ENCODE peak calls at places on chromosomes 6 and 20, in nine cellular contexts. P is fibroblast of lung; Y is iris pigment epithelial cell; Q is left cardiac atrium; H is activated CD4-positive, alpha-beta T cell treated with anti-CD3 and anti-CD28 coated beads, Interleukin-2, amount 50 U/mL, for 1 hour; U is right atrium auricular region; D is GM12865; F is activated naive CD4-positive, alpha-beta T cell treated with Interleukin-2 at 50 U/mL for 16 hours; V is CD4-positive, alpha-beta memory T cell. T is an unnamed sample.

GRCh38 chr6:79750806-79751205 is 119.7 kb downstream of the SH3BGRL2 start:
- DNase-seq in P (no peak), Y (peak; percentile 17), Q (no peak), H (no peak), U (no peak), D (no peak), F (no peak), V (no peak), T (no peak)

GRCh38 chr6:25369043-25369442 is 89.9 kb downstream of the CARMIL1 start:
- DNase-seq in P (peak; percentile 29), Y (no peak), Q (peak; percentile 50), H (no peak), U (no peak), D (no peak), F (no peak), V (no peak), T (no peak)

GRCh38 chr6:27650620-27651370 is 177.9 kb upstream of the ZNF184 start:
- DNase-seq in P (peak; percentile 79), Y (peak; percentile 88), Q (no peak), H (no peak), U (no peak), D (peak; percentile 85), F (peak; percentile 34), V (peak; percentile 41), T (no peak)

GRCh38 chr6:117536317-117536716 is 53.8 kb downstream of the DCBLD1 start:
- DNase-seq in P (peak; percentile 84), Y (peak; percentile 75), Q (no peak), H (no peak), U (no peak), D (no peak), F (no peak), V (no peak), T (no peak)

GRCh38 chr6:130288065-130288464 is 65.3 kb upstream of the SAMD3 start:
- DNase-seq in P (peak; percentile 17), Y (no peak), Q (no peak), H (no peak), U (no peak), D (no peak), F (no peak), V (no peak), T (no peak)

GRCh38 chr6:148572676-148573335 is 174.0 kb upstream of the UST start:
- DNase-seq in P (no peak), Y (no peak), Q (no peak), H (no peak), U (no peak), D (no peak), F (no peak), V (no peak), T (no peak)

GRCh38 chr6:26199773-26200728 is 112.8 kb downstream of the HFE start:
- DNase-seq in P (peak; percentile 73), Y (peak; percentile 65), Q (peak; percentile 52), H (peak; percentile 44), U (no peak), D (no peak), F (no peak), V (peak; percentile 15), T (no peak)

GRCh38 chr20:51497542-51498467 is 44.7 kb downstream of the NFATC2 start:
- DNase-seq in P (peak; percentile 60), Y (no peak), Q (peak; percentile 53), H (peak; percentile 42), U (no peak), D (peak; percentile 62), F (peak; percentile 59), V (peak; percentile 75), T (peak; percentile 67)

GRCh38 chr20:52654552-52654951 is 317.6 kb upstream of the TSHZ2 start:
- DNase-seq in P (no peak), Y (no peak), Q (no peak), H (no peak), U (no peak), D (no peak), F (no peak), V (no peak), T (no peak)

GRCh38 chr20:9401381-9401780 is 113.0 kb upstream of the LAMP5 start:
- DNase-seq in P (no peak), Y (no peak), Q (no peak), H (no peak), U (no peak), D (no peak), F (no peak), V (no peak), T (no peak)

GRCh38 chr6:137731960-137732616 is 135.0 kb upstream of the TNFAIP3 start:
- DNase-seq in P (peak; percentile 37), Y (peak; percentile 89), Q (no peak), H (no peak), U (no peak), D (no peak), F (no peak), V (no peak), T (no peak)

GRCh38 chr20:47328841-47329448 is 27.6 kb downstream of the ZMYND8 start:
- DNase-seq in P (no peak), Y (no peak), Q (no peak), H (no peak), U (no peak), D (no peak), F (no peak), V (no peak), T (no peak)

GRCh38 chr6:143110572-143110971 is 49.9 kb downstream of the AIG1 start:
- DNase-seq in P (peak; percentile 79), Y (peak; percentile 64), Q (no peak), H (no peak), U (no peak), D (no peak), F (no peak), V (no peak), T (no peak)

GRCh38 chr6:3455121-3455489 is 1.7 kb downstream of the SLC22A23 start:
- DNase-seq in P (no peak), Y (no peak), Q (no peak), H (peak; percentile 55), U (no peak), D (no peak), F (peak; percentile 18), V (peak; percentile 84), T (no peak)

GRCh38 chr6:46017726-46018125 is 2.1 kb upstream of the CLIC5 start:
- DNase-seq in P (no peak), Y (no peak), Q (no peak), H (no peak), U (no peak), D (no peak), F (no peak), V (no peak), T (no peak)

GRCh38 chr6:29845405-29846006 is 17.9 kb downstream of the HLA-G start:
- DNase-seq in P (no peak), Y (no peak), Q (no peak), H (no peak), U (no peak), D (peak; percentile 46), F (peak; percentile 64), V (peak; percentile 80), T (no peak)

GRCh38 chr20:50260480-50261221 is 70.0 kb downstream of the CEBPB start:
- DNase-seq in P (no peak), Y (peak; percentile 49), Q (no peak), H (no peak), U (no peak), D (no peak), F (no peak), V (no peak), T (no peak)

GRCh38 chr20:25248501-25249172 is 752 bp downstream of the PYGB start:
- DNase-seq in P (peak; percentile 56), Y (no peak), Q (peak; percentile 64), H (no peak), U (peak; percentile 61), D (peak; percentile 34), F (peak; percentile 11), V (no peak), T (no peak)

GRCh38 chr20:9626357-9626756 is 112.0 kb downstream of the LAMP5 start:
- DNase-seq in P (no peak), Y (no peak), Q (no peak), H (no peak), U (no peak), D (peak; percentile 14), F (no peak), V (no peak), T (no peak)

GRCh38 chr6:68575765-68576439 is 59.2 kb upstream of the ADGRB3 start:
- DNase-seq in P (peak; percentile 13), Y (peak; percentile 2), Q (no peak), H (no peak), U (no peak), D (no peak), F (no peak), V (no peak), T (no peak)

GRCh38 chr20:5822569-5822968 is 72.4 kb downstream of the SHLD1 start:
- DNase-seq in P (no peak), Y (no peak), Q (no peak), H (no peak), U (no peak), D (no peak), F (no peak), V (no peak), T (no peak)

GRCh38 chr6:33589723-33590530 is 9.9 kb upstream of the BAK1 start:
- DNase-seq in P (peak; percentile 91), Y (peak; percentile 71), Q (peak; percentile 71), H (no peak), U (peak; percentile 70), D (peak; percentile 73), F (peak; percentile 39), V (peak; percentile 35), T (peak; percentile 82)

GRCh38 chr20:24699321-24700165 is 230.1 kb downstream of the SYNDIG1 start:
- DNase-seq in P (no peak), Y (no peak), Q (no peak), H (no peak), U (peak; percentile 50), D (no peak), F (no peak), V (no peak), T (peak; percentile 23)

GRCh38 chr6:69581576-69581975 is 215.2 kb downstream of the LMBRD1 start:
- DNase-seq in P (no peak), Y (no peak), Q (no peak), H (no peak), U (no peak), D (no peak), F (no peak), V (no peak), T (no peak)

GRCh38 chr20:40638414-40638813 is 50.6 kb downstream of the MAFB start:
- DNase-seq in P (no peak), Y (no peak), Q (no peak), H (no peak), U (peak; percentile 26), D (no peak), F (no peak), V (no peak), T (peak; percentile 10)

GRCh38 chr6:5141046-5141445 is 55.9 kb downstream of the PPP1R3G start:
- DNase-seq in P (no peak), Y (no peak), Q (no peak), H (no peak), U (peak; percentile 30), D (no peak), F (no peak), V (no peak), T (no peak)

T was measured in sciatic nerve.